ENCODE peak calls at places on chromosomes 16 and 17, in seven cellular contexts. Y is HCT116, L is HepG2, M is GM12878, A is K562, H is SK-N-SH, W is H1. D is an unnamed sample.

GRCh38 chr17:17205368-17206148 is 575 bp downstream of the PLD6 start:
- DNase-seq in Y (peak; percentile 7), L (peak; percentile 42), M (peak; percentile 23), A (peak; percentile 63), H (peak; percentile 80), W (no peak), D (peak; percentile 51)

GRCh38 chr16:19909750-19910322 is 25.2 kb upstream of the GPRC5B start:
- DNase-seq in Y (no peak), L (no peak), M (no peak), A (no peak), H (no peak), W (no peak), D (no peak)

GRCh38 chr17:44348234-44348987 is 3.3 kb downstream of the GRN start:
- DNase-seq in Y (no peak), L (no peak), M (peak; percentile 91), A (no peak), H (no peak), W (no peak), D (no peak)

GRCh38 chr17:50165867-50166517 is at the start of gene SGCA:
- DNase-seq in Y (no peak), L (no peak), M (no peak), A (no peak), H (no peak), W (no peak), D (no peak)

GRCh38 chr17:72079700-72080099 is 41.1 kb upstream of the SOX9 start:
- DNase-seq in Y (no peak), L (no peak), M (no peak), A (no peak), H (no peak), W (no peak), D (no peak)

GRCh38 chr17:72982680-72983079 is 109.8 kb downstream of the SLC39A11 start:
- DNase-seq in Y (no peak), L (peak; percentile 39), M (no peak), A (no peak), H (no peak), W (no peak), D (no peak)

GRCh38 chr16:30183961-30184429 is 593 bp downstream of the CORO1A start:
- DNase-seq in Y (no peak), L (no peak), M (peak; percentile 71), A (peak; percentile 10), H (peak; percentile 44), W (no peak), D (no peak)

GRCh38 chr17:50209472-50210248 is 8.2 kb upstream of the COL1A1 start:
- DNase-seq in Y (no peak), L (no peak), M (no peak), A (no peak), H (peak; percentile 96), W (peak; percentile 72), D (no peak)

GRCh38 chr17:8832711-8833352 is 33.7 kb upstream of the MFSD6L start:
- DNase-seq in Y (peak; percentile 12), L (no peak), M (no peak), A (peak; percentile 65), H (peak; percentile 75), W (peak; percentile 95), D (peak; percentile 17)

GRCh38 chr17:41618341-41619161 is 5.8 kb downstream of the KRT17 start:
- DNase-seq in Y (no peak), L (no peak), M (no peak), A (no peak), H (no peak), W (no peak), D (no peak)

GRCh38 chr17:70668276-70668937 is 499.1 kb downstream of the KCNJ2 start:
- DNase-seq in Y (no peak), L (no peak), M (no peak), A (no peak), H (no peak), W (no peak), D (no peak)

GRCh38 chr17:59707971-59708425 is 544 bp downstream of the VMP1 start:
- DNase-seq in Y (no peak), L (no peak), M (no peak), A (no peak), H (no peak), W (no peak), D (no peak)

GRCh38 chr17:9218068-9218635 is 196.8 kb downstream of the NTN1 start:
- DNase-seq in Y (no peak), L (no peak), M (no peak), A (no peak), H (no peak), W (no peak), D (no peak)

GRCh38 chr16:47627056-47627455 is 165.9 kb downstream of the PHKB start:
- DNase-seq in Y (no peak), L (no peak), M (no peak), A (peak; percentile 14), H (no peak), W (no peak), D (no peak)

GRCh38 chr16:17921357-17921978 is 415.1 kb downstream of the NPIPA8 start:
- DNase-seq in Y (peak; percentile 48), L (peak; percentile 64), M (no peak), A (peak; percentile 63), H (peak; percentile 6), W (peak; percentile 73), D (peak; percentile 59)
- TF ChIP-seq JUND in Y (no peak), L (no peak), M (no peak), A (no peak), H (no peak), W (no peak), D (no peak)

DNA sequence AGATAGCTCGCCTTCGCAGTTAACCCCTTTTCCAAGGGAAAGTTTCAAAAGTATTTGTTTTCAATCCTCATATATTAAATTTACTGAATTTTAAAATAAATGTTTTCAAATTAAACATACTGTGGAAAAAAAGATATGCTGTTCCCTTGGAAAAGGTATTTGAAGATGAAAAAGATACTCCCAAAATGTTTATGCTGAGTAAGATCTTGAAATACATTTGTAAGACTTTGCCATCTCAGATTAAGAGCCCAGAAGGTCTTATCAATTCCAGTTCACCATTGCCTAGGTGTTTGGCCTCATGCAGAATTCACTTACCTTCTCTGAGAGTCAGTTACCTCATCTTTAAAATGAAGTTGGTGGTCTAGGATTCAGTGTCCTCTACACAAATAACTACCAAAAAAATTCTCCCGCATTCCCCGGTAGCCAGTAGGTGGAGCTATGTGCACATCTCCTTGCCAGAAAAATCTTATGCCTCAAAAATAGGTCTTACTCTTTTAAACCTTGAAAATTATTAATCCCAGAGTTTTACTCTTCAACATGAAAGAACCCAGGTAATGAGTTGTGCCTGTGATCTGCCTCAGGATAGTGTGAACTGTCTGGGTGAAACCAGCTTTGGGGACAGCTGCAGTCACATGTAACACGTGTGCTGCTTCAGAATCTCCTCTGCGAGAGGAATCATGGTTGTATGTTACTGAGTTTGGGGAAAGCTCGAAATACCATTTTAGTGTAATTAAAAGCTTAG is 178.3 kb downstream of the MRTFB start:
- DNase-seq in Y (peak; percentile 12), L (peak; percentile 53), M (peak; percentile 13), A (peak; percentile 37), H (peak; percentile 54), W (peak; percentile 71), D (peak; percentile 55)
- TF ChIP-seq JUND in Y (no peak), L (no peak), M (no peak), A (no peak), H (no peak), W (no peak), D (no peak)

DNA sequence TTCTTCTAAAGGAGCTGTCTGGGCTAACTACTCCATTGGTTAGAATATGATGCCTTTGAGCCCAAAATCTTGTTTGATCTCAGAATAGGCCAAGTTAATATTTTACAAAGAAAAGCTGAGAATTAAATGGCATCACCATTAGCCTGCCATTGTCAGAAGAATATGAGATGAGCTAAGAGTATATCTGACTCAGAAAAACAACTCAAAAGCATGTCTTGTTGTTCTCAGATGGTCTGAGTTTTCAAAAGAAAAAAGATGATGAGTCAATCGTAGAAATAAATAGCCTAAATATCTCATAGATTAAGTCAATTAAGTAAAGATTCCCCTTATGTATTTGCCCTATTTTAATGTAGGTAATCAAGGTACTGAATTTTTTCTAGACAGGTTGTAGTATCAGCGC is 197.1 kb upstream of the TBX2 start:
- DNase-seq in Y (no peak), L (no peak), M (no peak), A (no peak), H (no peak), W (no peak), D (no peak)
- TF ChIP-seq JUND in Y (no peak), L (no peak), M (no peak), A (no peak), H (peak; percentile 66), W (no peak), D (no peak)

GRCh38 chr17:31877341-31877740 is 18.3 kb upstream of the COPRS start:
- DNase-seq in Y (no peak), L (no peak), M (no peak), A (no peak), H (no peak), W (no peak), D (no peak)

GRCh38 chr17:31878703-31879073 is 19.6 kb upstream of the COPRS start:
- DNase-seq in Y (no peak), L (no peak), M (no peak), A (no peak), H (no peak), W (no peak), D (no peak)

GRCh38 chr17:31880311-31880710 is 21.2 kb downstream of the UTP6 start:
- DNase-seq in Y (no peak), L (no peak), M (no peak), A (no peak), H (no peak), W (no peak), D (no peak)

GRCh38 chr17:31875081-31875480 is 16.0 kb upstream of the COPRS start:
- DNase-seq in Y (no peak), L (no peak), M (no peak), A (no peak), H (no peak), W (no peak), D (no peak)

DNA sequence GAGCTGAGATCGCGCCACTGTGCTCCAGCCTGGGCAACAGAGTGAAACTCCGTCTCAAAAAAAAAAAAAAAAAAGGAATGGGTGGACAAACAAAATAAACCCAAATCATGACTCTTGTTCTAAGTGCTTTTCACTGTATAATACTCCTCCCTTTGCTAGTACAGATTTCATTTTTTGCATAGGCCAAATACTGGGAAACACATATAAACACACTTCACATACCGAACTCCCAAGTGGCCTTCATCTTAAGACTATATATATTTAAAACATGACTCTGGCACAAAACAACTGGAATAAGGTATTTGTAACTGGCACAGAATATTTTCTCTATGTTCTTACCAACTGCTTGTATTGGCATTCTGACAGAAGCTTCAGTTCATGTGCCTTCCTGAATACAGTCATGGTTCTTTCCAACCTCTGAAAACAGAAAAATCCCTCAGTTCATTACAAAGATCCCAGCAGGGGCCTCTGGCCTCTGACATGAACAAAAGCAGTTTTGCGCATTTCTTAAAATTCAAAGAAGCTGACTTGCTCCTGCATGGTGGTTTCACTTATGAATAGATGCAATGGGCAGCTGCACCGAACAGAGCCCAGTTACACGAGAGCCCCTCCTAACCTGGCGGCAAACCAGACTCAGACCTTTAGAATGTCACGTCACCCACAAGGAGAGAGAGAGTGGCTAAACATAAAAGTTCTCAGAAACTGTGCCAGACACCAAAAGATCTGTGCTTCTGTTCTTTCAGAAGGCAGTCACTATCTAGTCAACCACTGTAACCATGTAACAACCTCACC is 19.1 kb upstream of the COPRS start:
- DNase-seq in Y (no peak), L (no peak), M (no peak), A (no peak), H (no peak), W (no peak), D (no peak)
- TF ChIP-seq JUND in Y (no peak), L (no peak), M (no peak), A (no peak), H (no peak), W (no peak), D (no peak)